ENCODE peak calls at places on chromosomes 5 and 9, in six cellular contexts. R is AML-193, G is kidney tubule cell, D is upper lobe of left lung, X is LoVo, Z is SJSA1. T is an unnamed sample.

GRCh38 chr5:135450957-135451356 is 1.2 kb downstream of the TIFAB start:
- DNase-seq in R (no peak), G (no peak), Z (no peak), X (no peak), D (no peak), T (no peak)

GRCh38 chr9:69427286-69427685 is 102.3 kb downstream of the ENTREP1 start:
- DNase-seq in D (no peak), X (no peak), G (no peak), Z (no peak), R (no peak), T (no peak)

GRCh38 chr9:5336683-5337082 is 3.0 kb downstream of the RLN1 start:
- DNase-seq in Z (no peak), G (no peak), D (no peak), X (no peak), R (no peak), T (no peak)

GRCh38 chr5:180806351-180807011 is 3.9 kb upstream of the MGAT1 start:
- DNase-seq in D (no peak), G (peak; percentile 66), Z (no peak), R (no peak), X (no peak), T (no peak)

GRCh38 chr5:169980418-169981053 is at the start of gene INSYN2B:
- DNase-seq in G (peak; percentile 88), Z (peak; percentile 97), R (peak; percentile 42), D (no peak), X (peak; percentile 21), T (peak; percentile 80)

GRCh38 chr9:124964604-124965003 is 23.7 kb upstream of the GOLGA1 start:
- DNase-seq in D (no peak), X (no peak), Z (no peak), R (no peak), G (no peak), T (no peak)

GRCh38 chr5:136028782-136029742 is at the start of gene TGFBI:
- DNase-seq in G (peak; percentile 83), D (peak; percentile 93), R (no peak), Z (peak; percentile 74), X (peak; percentile 70), T (no peak)

GRCh38 chr5:43191740-43192557 is at the start of gene NIM1K:
- DNase-seq in D (peak; percentile 90), G (peak; percentile 35), Z (peak; percentile 37), X (no peak), R (no peak), T (peak; percentile 66)

GRCh38 chr5:128635379-128635778 is 97.3 kb upstream of the FBN2 start:
- DNase-seq in R (no peak), X (no peak), G (no peak), Z (no peak), D (no peak), T (no peak)

GRCh38 chr5:17203329-17204132 is 13.9 kb upstream of the BASP1 start:
- DNase-seq in D (no peak), R (peak; percentile 50), X (peak; percentile 69), G (peak; percentile 85), Z (peak; percentile 79), T (no peak)

GRCh38 chr5:138676556-138677193 is 76.5 kb upstream of the CTNNA1 start:
- DNase-seq in G (peak; percentile 72), R (no peak), Z (no peak), X (no peak), D (no peak), T (no peak)

GRCh38 chr5:38948501-38948900 is 102.7 kb downstream of the OSMR start:
- DNase-seq in D (no peak), X (no peak), G (no peak), R (no peak), Z (no peak), T (no peak)

GRCh38 chr5:52956915-52957747 is 32.0 kb upstream of the ITGA2 start:
- DNase-seq in R (no peak), X (no peak), Z (no peak), G (peak; percentile 54), D (no peak), T (no peak)

GRCh38 chr9:127987103-127987614 is 6.4 kb upstream of the EEIG1 start:
- DNase-seq in R (no peak), D (no peak), G (peak; percentile 96), X (peak; percentile 22), Z (no peak), T (no peak)

GRCh38 chr9:23702311-23702922 is 123.6 kb downstream of the ELAVL2 start:
- DNase-seq in Z (no peak), X (no peak), D (no peak), G (peak; percentile 9), R (no peak), T (no peak)

GRCh38 chr5:44334622-44335021 is 54.6 kb downstream of the FGF10 start:
- DNase-seq in G (no peak), X (no peak), D (no peak), Z (no peak), R (no peak), T (no peak)